ENCODE peak calls at places on chromosomes 4 and X, in ten cellular contexts. B is progenitor cell of endocrine pancreas, A is DMS153, F is renal cortical epithelial cell, O is NB4, L is fibroblast of mammary gland, E is NT2/D1, G is ACHN, J is thoracic aorta, Y is AG08396. Q is an unnamed sample.

GRCh38 chrX:101682723-101683122 is 23.1 kb upstream of the ARMCX2 start:
- DNase-seq in A (no peak), F (peak), Y (no peak), E (no peak), L (peak), B (no peak), O (no peak), G (no peak), J (no peak), Q (no peak)

GRCh38 chr4:68591204-68591603 is 15.1 kb upstream of the UGT2B17 start:
- DNase-seq in A (no peak), F (peak), G (peak), E (no peak), B (no peak), L (no peak), J (no peak), Y (no peak), O (no peak), Q (no peak)

GRCh38 chr4:1300466-1301455 is 11.1 kb downstream of the MAEA start:
- DNase-seq in A (no peak), Y (peak), E (no peak), F (peak), O (peak), G (peak), J (no peak), B (no peak), L (peak), Q (no peak)

GRCh38 chr4:41751325-41752061 is 3.0 kb upstream of the PHOX2B start:
- DNase-seq in A (no peak), B (no peak), F (no peak), L (no peak), E (no peak), Y (no peak), J (no peak), O (no peak), G (no peak), Q (no peak)

GRCh38 chrX:18146954-18147353 is 73.7 kb downstream of the BEND2 start:
- DNase-seq in A (no peak), E (no peak), O (peak), B (peak), L (peak), J (no peak), G (peak), F (peak), Y (no peak), Q (peak)

GRCh38 chr4:6878451-6879059 is 31.1 kb upstream of the TBC1D14 start:
- DNase-seq in E (no peak), O (no peak), B (no peak), L (no peak), Y (no peak), J (no peak), F (peak), G (no peak), A (no peak), Q (no peak)

GRCh38 chrX:47133493-47133892 is 11.0 kb downstream of the NDUFB11 start:
- DNase-seq in L (no peak), E (no peak), A (no peak), F (no peak), O (no peak), J (no peak), G (no peak), Y (no peak), B (no peak), Q (no peak)

GRCh38 chr4:15006416-15007024 is 4.2 kb downstream of the CPEB2 start:
- DNase-seq in G (peak), O (peak), F (peak), Y (no peak), E (no peak), B (no peak), J (no peak), A (no peak), L (peak), Q (peak)

GRCh38 chrX:150143721-150144440 is 205.6 kb upstream of the EOLA2 start:
- DNase-seq in J (no peak), F (peak), E (no peak), B (no peak), A (no peak), O (no peak), L (no peak), Y (no peak), G (no peak), Q (no peak)

GRCh38 chrX:41591906-41592305 is 96.9 kb upstream of the GPR34 start:
- DNase-seq in B (no peak), F (no peak), O (no peak), J (no peak), Y (no peak), G (no peak), E (no peak), L (no peak), A (no peak), Q (no peak)

GRCh38 chr4:124943145-124943889 is 230.8 kb upstream of the ANKRD50 start:
- DNase-seq in B (no peak), O (no peak), A (no peak), L (peak), F (no peak), E (no peak), J (no peak), G (no peak), Y (no peak), Q (no peak)

GRCh38 chrX:10175317-10175871 is 18.6 kb downstream of the CLCN4 start:
- DNase-seq in L (peak), G (no peak), F (peak), E (no peak), J (no peak), O (peak), A (no peak), Y (peak), B (no peak), Q (peak)